ENCODE peak calls at places on chromosomes 3 and 15, in seven cellular contexts. I is adipocyte, Z is colonic mucosa, B is stomach, V is A549, N is Peyer's patch, C is lower lobe of right lung. Q is an unnamed sample. For H3K4me1, the result is how much of the 10 kb centered on the place peaks cover.

GRCh38 chr15:62506217-62506805 is 341.2 kb upstream of the C2CD4B start:
- DNase-seq in B (no peak), V (peak), N (no peak), Z (no peak), C (no peak), I (peak), Q (peak)

GRCh38 chr15:35038655-35039534 is 46.2 kb downstream of the NANOGP8 start:
- DNase-seq in I (peak), B (no peak), V (no peak), Z (no peak), N (no peak), C (no peak), Q (peak)

GRCh38 chr15:70234256-70234965 is 136.7 kb upstream of the TLE3 start:
- DNase-seq in V (no peak), I (peak), B (no peak), C (no peak), Z (no peak), N (no peak), Q (peak)

GRCh38 chr3:171526146-171526545 is 65.9 kb upstream of the TNIK start:
- DNase-seq in Z (no peak), B (no peak), V (no peak), C (no peak), I (no peak), N (no peak), Q (peak)

GRCh38 chr3:150140614-150141321 is 170.1 kb upstream of the PFN2 start:
- DNase-seq in Z (no peak), C (no peak), B (no peak), I (no peak), V (no peak), N (no peak), Q (no peak)

GRCh38 chr3:119529883-119530282 is 29.5 kb downstream of the CD80 start:
- DNase-seq in N (no peak), I (peak), B (no peak), Z (no peak), V (no peak), C (no peak), Q (peak)

GRCh38 chr15:40291088-40291574 is 8.3 kb upstream of the ANKRD63 start:
- DNase-seq in I (peak), N (peak), C (no peak), V (peak), Z (peak), B (peak), Q (peak)

GRCh38 chr15:51842852-51843737 is 13.6 kb downstream of the TMOD3 start:
- DNase-seq in N (peak), Z (no peak), C (no peak), V (peak), I (no peak), B (no peak), Q (peak)

GRCh38 chr3:28320981-28321380 is 27.5 kb upstream of the ZCWPW2 start:
- DNase-seq in Z (no peak), N (no peak), V (no peak), I (no peak), B (no peak), C (no peak), Q (no peak)

GRCh38 chr3:28326458-28326926 is 22.0 kb upstream of the ZCWPW2 start:
- DNase-seq in Z (no peak), V (no peak), I (no peak), B (no peak), C (no peak), N (peak), Q (peak)

GRCh38 chr3:28317438-28318022 is 31.0 kb upstream of the ZCWPW2 start:
- DNase-seq in B (no peak), C (no peak), I (peak), Z (peak), V (peak), N (no peak), Q (peak)

DNA sequence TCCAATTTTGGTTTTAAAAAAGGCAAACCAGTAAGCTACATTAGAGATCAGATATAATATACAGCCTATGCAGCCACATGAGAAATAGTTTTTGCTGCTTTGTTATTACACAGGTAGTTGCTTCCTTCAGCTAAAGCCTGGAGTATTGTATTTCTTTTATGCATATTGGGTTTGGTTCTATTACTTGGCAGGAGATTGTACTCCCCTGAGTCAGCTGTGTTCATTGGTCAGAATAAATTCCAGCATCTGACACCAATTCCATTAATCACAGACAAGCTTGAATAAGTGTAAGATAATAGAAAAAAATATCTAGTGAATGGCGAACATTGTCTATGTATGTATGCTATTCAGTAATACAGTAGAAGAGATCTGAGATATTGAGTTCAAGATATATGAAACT is 26.1 kb upstream of the ZCWPW2 start:
- DNase-seq in V (no peak), Z (no peak), I (no peak), N (no peak), C (no peak), B (no peak), Q (peak)
- H3K4me1 ChIP-seq in V (under half), Z (under half), I (under half), N (under half), C (under half), B (under half), Q (under half)

DNA sequence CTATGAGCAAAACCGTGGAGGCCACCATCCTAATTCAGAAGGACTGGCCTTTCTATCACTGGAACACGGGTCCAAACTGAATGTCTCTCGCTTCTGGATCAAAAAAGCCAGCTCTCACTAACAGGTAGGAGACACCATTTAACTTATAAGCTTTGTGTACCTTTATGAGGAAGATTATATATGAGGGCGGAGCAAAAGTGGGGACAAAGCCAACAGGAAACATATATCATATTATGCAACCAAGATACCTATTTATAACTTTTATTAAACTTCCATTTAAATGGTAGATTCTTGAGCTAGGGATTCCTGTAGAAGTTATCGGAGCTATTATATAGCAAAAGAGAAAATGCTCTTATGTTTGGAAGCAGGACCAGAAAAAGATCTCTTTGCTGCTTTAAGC is 78.4 kb downstream of the IGF2BP2 start:
- DNase-seq in I (no peak), C (no peak), B (no peak), V (no peak), N (no peak), Z (peak), Q (no peak)
- H3K4me1 ChIP-seq in I (under half), C (under half), B (under half), V (under half), N (under half), Z (under half), Q (under half)

GRCh38 chr15:37112171-37112570 is 11.8 kb upstream of the MEIS2 start:
- DNase-seq in V (no peak), I (no peak), Z (no peak), N (no peak), C (no peak), B (no peak), Q (peak)
- H3K4me1 ChIP-seq in V (under half), I (under half), Z (under half), N (under half), C (under half), B (under half), Q (under half)

GRCh38 chr3:134353171-134353825 is 20.9 kb downstream of the AMOTL2 start:
- DNase-seq in N (no peak), I (no peak), B (no peak), V (no peak), Z (no peak), C (no peak), Q (peak)

GRCh38 chr3:134350861-134351311 is 23.4 kb downstream of the AMOTL2 start:
- DNase-seq in Z (peak), B (peak), C (no peak), I (no peak), N (peak), V (no peak), Q (peak)

GRCh38 chr3:134350266-134350665 is 24.0 kb downstream of the AMOTL2 start:
- DNase-seq in C (no peak), V (no peak), Z (no peak), N (no peak), I (no peak), B (no peak), Q (peak)

GRCh38 chr3:134352031-134352671 is 22.1 kb downstream of the AMOTL2 start:
- DNase-seq in V (no peak), B (no peak), N (peak), I (peak), C (no peak), Z (no peak), Q (peak)

DNA sequence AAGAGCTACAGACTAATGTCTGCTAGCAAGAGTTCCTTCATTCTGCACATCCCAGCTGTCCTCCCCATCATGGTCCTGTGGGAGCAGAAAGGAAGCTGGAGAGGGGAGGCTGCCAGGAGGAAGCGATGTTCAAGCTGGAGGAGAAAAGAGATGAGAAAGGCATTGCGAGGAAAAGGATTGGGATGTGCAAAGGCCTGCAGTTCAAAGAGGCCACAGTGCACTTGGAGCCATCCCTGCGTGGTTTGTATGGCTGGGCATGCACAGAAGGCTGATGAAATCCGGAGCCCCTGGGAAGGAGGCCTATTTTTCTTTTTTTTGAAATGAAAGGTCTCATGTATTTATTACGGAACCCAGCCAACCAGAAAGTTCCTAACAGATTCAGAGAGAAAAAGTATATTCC is 22.8 kb downstream of the AMOTL2 start:
- DNase-seq in V (no peak), C (no peak), N (no peak), Z (no peak), B (no peak), I (no peak), Q (peak)
- H3K4me1 ChIP-seq in V (half or more), C (half or more), N (under half), Z (under half), B (half or more), I (half or more), Q (under half)

GRCh38 chr3:73484656-73485248 is 140.0 kb downstream of the PDZRN3 start:
- DNase-seq in C (no peak), B (no peak), N (no peak), I (peak), V (no peak), Z (no peak), Q (peak)

GRCh38 chr3:73485877-73486311 is 138.8 kb downstream of the PDZRN3 start:
- DNase-seq in Z (no peak), V (no peak), C (no peak), N (no peak), I (no peak), B (no peak), Q (no peak)

GRCh38 chr3:73493543-73494314 is 131.0 kb downstream of the PDZRN3 start:
- DNase-seq in V (no peak), Z (no peak), N (no peak), I (peak), C (no peak), B (no peak), Q (peak)

GRCh38 chr3:73490453-73491311 is 134.1 kb downstream of the PDZRN3 start:
- DNase-seq in B (peak), V (no peak), I (peak), C (peak), Z (no peak), N (no peak), Q (no peak)
- H3K4me1 ChIP-seq in B (half or more), V (under half), I (half or more), C (under half), Z (under half), N (under half), Q (under half)

Q was measured in GM23248.